ENCODE peak calls at places on chromosome 15, in eight cellular contexts. E, X, P, N, M, H, R and A are unnamed samples.

GRCh38 chr15:39400002-39400401 is 180.9 kb upstream of the THBS1 start:
- DNase-seq in E (no peak), H (no peak), P (no peak), R (no peak), N (no peak), M (peak; percentile 30), X (no peak), A (no peak)

GRCh38 chr15:28969511-28970085 is 83.8 kb downstream of the APBA2 start:
- DNase-seq in X (peak; percentile 80), E (no peak), P (no peak), M (no peak), N (no peak), R (no peak), H (no peak), A (no peak)

GRCh38 chr15:62307551-62307950 is 142.5 kb upstream of the C2CD4B start:
- DNase-seq in E (peak; percentile 66), H (no peak), X (no peak), N (no peak), P (no peak), M (no peak), R (no peak), A (no peak)

GRCh38 chr15:100259266-100259665 is 82.5 kb downstream of the ADAMTS17 start:
- DNase-seq in P (no peak), H (no peak), N (no peak), E (no peak), R (no peak), X (peak; percentile 53), M (no peak), A (no peak)

GRCh38 chr15:78457101-78457500 is 19.1 kb downstream of the IREB2 start:
- DNase-seq in E (peak; percentile 84), X (no peak), N (no peak), R (peak; percentile 72), M (no peak), P (no peak), H (no peak), A (no peak)

GRCh38 chr15:28907338-28907961 is 21.7 kb downstream of the APBA2 start:
- DNase-seq in R (no peak), X (no peak), N (no peak), E (no peak), M (no peak), P (no peak), H (no peak), A (no peak)

GRCh38 chr15:59830873-59831272 is 141.8 kb upstream of the BNIP2 start:
- DNase-seq in X (no peak), N (no peak), R (no peak), P (no peak), H (no peak), E (no peak), M (no peak), A (no peak)

GRCh38 chr15:27989428-27989827 is 109.7 kb downstream of the OCA2 start:
- DNase-seq in E (no peak), X (peak; percentile 88), P (no peak), R (no peak), N (no peak), M (no peak), H (no peak), A (no peak)

GRCh38 chr15:34865531-34865930 is 70.2 kb upstream of the ACTC1 start:
- DNase-seq in H (no peak), N (no peak), X (no peak), E (no peak), P (no peak), M (no peak), R (no peak), A (no peak)

GRCh38 chr15:64447536-64448315 is 12.7 kb upstream of the ZNF609 start:
- DNase-seq in M (no peak), R (no peak), X (no peak), H (no peak), N (no peak), P (no peak), E (no peak), A (no peak)

GRCh38 chr15:38367476-38367875 is 86.5 kb upstream of the FAM98B start:
- DNase-seq in N (no peak), P (no peak), X (no peak), M (no peak), R (peak; percentile 22), E (no peak), H (no peak), A (no peak)

GRCh38 chr15:60374628-60375081 is 23.1 kb downstream of the ANXA2 start:
- DNase-seq in P (no peak), M (no peak), R (peak; percentile 85), H (no peak), E (peak; percentile 97), X (no peak), N (no peak), A (no peak)

GRCh38 chr15:51576451-51576850 is 46.1 kb downstream of the DMXL2 start:
- DNase-seq in E (no peak), R (peak; percentile 19), X (no peak), M (no peak), H (no peak), P (no peak), N (no peak), A (no peak)

GRCh38 chr15:51917493-51917892 is 54.1 kb downstream of the LEO1 start:
- DNase-seq in M (peak; percentile 67), P (no peak), N (no peak), X (no peak), E (peak; percentile 75), R (peak; percentile 44), H (no peak), A (peak; percentile 21)

GRCh38 chr15:72358532-72359180 is 17.2 kb downstream of the HEXA start:
- DNase-seq in X (no peak), E (peak; percentile 88), R (peak; percentile 84), N (no peak), H (no peak), P (peak; percentile 53), M (no peak), A (no peak)

GRCh38 chr15:74535388-74536084 is 5.5 kb upstream of the ARID3B start:
- DNase-seq in X (no peak), H (no peak), P (no peak), E (peak; percentile 47), R (no peak), N (no peak), M (no peak), A (no peak)

GRCh38 chr15:50059883-50060282 is 59.1 kb downstream of the ATP8B4 start:
- DNase-seq in R (no peak), N (no peak), X (no peak), M (no peak), H (no peak), E (no peak), P (no peak), A (no peak)

GRCh38 chr15:35256555-35256954 is 171.5 kb upstream of the NANOGP8 start:
- DNase-seq in X (no peak), P (no peak), H (no peak), N (no peak), R (no peak), E (no peak), M (no peak), A (no peak)

GRCh38 chr15:74833376-74834107 is 7.1 kb downstream of the CPLX3 start:
- DNase-seq in P (no peak), M (peak; percentile 78), N (no peak), E (no peak), H (no peak), X (no peak), R (no peak), A (no peak)

DNA sequence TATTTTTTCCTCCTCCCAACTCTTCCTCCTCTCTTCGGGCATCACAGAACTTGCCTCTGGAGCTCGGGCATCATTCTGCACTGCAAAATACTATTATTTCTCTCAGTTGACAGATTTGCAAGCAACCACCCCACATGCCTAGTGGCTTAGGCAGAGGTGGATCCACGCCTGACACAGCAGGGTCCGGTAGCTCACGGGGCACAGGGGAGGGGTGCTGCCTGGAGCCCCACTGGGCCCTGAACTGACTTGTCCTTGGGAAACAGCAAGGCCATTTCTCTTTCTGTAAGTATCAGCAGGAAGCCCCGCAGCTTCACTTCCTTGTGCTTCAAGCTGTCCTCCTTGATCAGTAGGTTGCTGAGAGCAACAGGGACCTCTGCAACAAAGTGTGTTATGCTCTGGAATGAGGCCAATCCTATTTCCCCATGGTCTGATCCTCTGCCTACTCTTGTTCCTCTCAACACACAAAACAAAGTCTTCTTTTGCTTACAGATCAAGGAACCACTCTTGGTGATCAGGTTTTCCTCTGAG is 69.1 kb downstream of the FAM174B start:
- DNase-seq in R (no peak), P (no peak), N (no peak), X (no peak), H (no peak), M (no peak), E (no peak), A (no peak)
- H3K4me3 ChIP-seq in R (no peak overlapping the region), P (no peak overlapping the region), N (no peak overlapping the region), X (no peak overlapping the region), H (no peak overlapping the region), M (no peak overlapping the region), E (no peak overlapping the region), A (no peak overlapping the region)

GRCh38 chr15:101615414-101615985 is 36.7 kb downstream of the TM2D3 start:
- DNase-seq in X (no peak), M (no peak), H (no peak), E (no peak), P (no peak), N (no peak), R (peak; percentile 27), A (no peak)
- H3K4me3 ChIP-seq in X (peak overlapping the region; percentile 35), M (no peak overlapping the region), H (no peak overlapping the region), E (peak overlapping the region; percentile 53), P (no peak overlapping the region), N (no peak overlapping the region), R (no peak overlapping the region), A (no peak overlapping the region)

GRCh38 chr15:68078365-68078764 is 24.2 kb downstream of the PIAS1 start:
- DNase-seq in N (no peak), M (no peak), P (no peak), R (no peak), H (no peak), X (no peak), E (no peak), A (no peak)

GRCh38 chr15:68073576-68074288 is 19.6 kb downstream of the PIAS1 start:
- DNase-seq in N (no peak), H (no peak), M (no peak), X (no peak), E (no peak), R (no peak), P (no peak), A (no peak)

GRCh38 chr15:68080783-68081182 is 26.7 kb downstream of the PIAS1 start:
- DNase-seq in X (no peak), H (no peak), P (no peak), M (no peak), R (no peak), N (no peak), E (no peak), A (no peak)

DNA sequence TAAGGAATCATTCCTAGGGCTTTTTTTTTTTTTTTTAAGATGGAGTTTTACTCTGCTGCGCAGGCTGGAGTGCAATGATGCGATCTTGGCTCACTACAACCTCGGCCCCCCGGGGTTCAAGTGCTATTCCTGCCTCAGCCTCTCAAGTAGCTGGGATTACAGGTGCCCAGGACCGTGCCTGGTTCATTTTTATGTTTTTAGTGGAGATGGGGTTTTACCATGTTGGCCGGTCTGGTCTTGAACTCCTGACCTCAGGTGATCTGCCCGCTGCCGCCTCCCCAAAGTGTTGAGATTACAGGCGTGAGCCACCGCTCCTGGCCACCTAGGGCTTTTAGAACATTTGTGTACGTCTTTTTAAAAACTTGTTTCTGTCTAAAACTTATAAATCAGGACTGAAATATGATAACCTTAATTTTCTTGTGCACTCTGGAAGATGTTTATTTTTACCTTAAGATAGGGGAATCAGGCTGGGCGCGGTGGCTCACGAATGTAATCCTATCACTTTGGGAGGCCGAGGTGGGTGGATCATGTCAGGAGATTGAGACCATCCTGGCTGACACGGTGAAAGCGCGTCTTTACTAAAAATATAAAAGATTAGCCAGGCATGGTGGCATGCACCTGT is 21.8 kb downstream of the PIAS1 start:
- DNase-seq in N (no peak), E (no peak), P (no peak), R (no peak), X (no peak), H (no peak), M (no peak), A (no peak)
- H3K4me3 ChIP-seq in N (no peak overlapping the region), E (no peak overlapping the region), P (no peak overlapping the region), R (no peak overlapping the region), X (no peak overlapping the region), H (no peak overlapping the region), M (no peak overlapping the region), A (no peak overlapping the region)

GRCh38 chr15:57375827-57376694 is at the start of gene CGNL1:
- DNase-seq in E (peak; percentile 15), P (peak; percentile 60), R (peak; percentile 59), X (no peak), M (no peak), N (no peak), H (no peak), A (no peak)
- H3K4me3 ChIP-seq in E (peak within 1 kb of the TSS; percentile 75), P (peak within 1 kb of the TSS; percentile 65), R (peak within 1 kb of the TSS; percentile 66), X (peak within 1 kb of the TSS; percentile 80), M (no peak within 1 kb of the TSS), N (no peak within 1 kb of the TSS), H (no peak within 1 kb of the TSS), A (no peak within 1 kb of the TSS)